ENCODE peak calls at places on chromosomes 16 and 17, in five cellular contexts. M is cerebellar nuclear complex; L is NCI-H1092; R is ovary; Y is stimulated activated CD4-positive, alpha-beta T cell treated with anti-CD3 and anti-CD28 coated beads, Interleukin-1b, Interleukin-23, amount 100 ng/mL, for 1 hour. K is an unnamed sample.

GRCh38 chr17:58840820-58841612 is 85.4 kb downstream of the PPM1E start:
- DNase-seq in M (no peak), L (no peak), R (no peak), Y (no peak), K (no peak)

GRCh38 chr16:2026461-2027023 is at the start of gene NHERF2:
- DNase-seq in M (no peak), L (no peak), R (no peak), Y (no peak), K (peak)

GRCh38 chr17:81429813-81430510 is 34.7 kb downstream of the BAHCC1 start:
- DNase-seq in M (no peak), L (peak), R (peak), Y (no peak), K (no peak)

GRCh38 chr17:65228734-65229390 is 91.7 kb downstream of the RGS9 start:
- DNase-seq in M (no peak), L (no peak), R (no peak), Y (no peak), K (no peak)

GRCh38 chr17:44547625-44548297 is 9.5 kb upstream of the FZD2 start:
- DNase-seq in M (no peak), L (no peak), R (no peak), Y (no peak), K (no peak)

GRCh38 chr16:48013476-48013875 is 142.3 kb downstream of the ABCC12 start:
- DNase-seq in M (peak), L (no peak), R (no peak), Y (no peak), K (no peak)

GRCh38 chr16:70715860-70716357 is 30.1 kb upstream of the MTSS2 start:
- DNase-seq in M (peak), L (peak), R (peak), Y (no peak), K (no peak)

GRCh38 chr17:57138956-57139576 is 54.0 kb downstream of the AKAP1 start:
- DNase-seq in M (no peak), L (no peak), R (no peak), Y (no peak), K (no peak)

GRCh38 chr17:17843096-17843495 is 6.3 kb upstream of the SREBF1 start:
- DNase-seq in M (no peak), L (no peak), R (no peak), Y (no peak), K (no peak)

K was measured in NCI-H187.